ENCODE peak calls at places on chromosome 1, in six cellular contexts. A is cardiac muscle cell, K is esophagus squamous epithelium, D is thoracic aorta, F is astrocyte, I is pancreas. G is an unnamed sample.
A peak's percentile ranks its signal among the peaks of the same experiment; 100 is the strongest.

GRCh38 chr1:159023723-159024122 is 14.0 kb downstream of the IFI16 start:
- DNase-seq in A (no peak), K (no peak), D (no peak), F (no peak), I (no peak), G (no peak)

GRCh38 chr1:45325816-45326506 is 734 bp upstream of the HPDL start:
- DNase-seq in A (peak; percentile 38), K (no peak), D (no peak), F (no peak), I (no peak), G (no peak)

GRCh38 chr1:225670806-225671733 is 18.1 kb upstream of the ENAH start:
- DNase-seq in A (peak; percentile 63), K (no peak), D (no peak), F (peak; percentile 43), I (no peak), G (no peak)

GRCh38 chr1:155996166-155996565 is 17.8 kb upstream of the ARHGEF2 start:
- DNase-seq in A (no peak), K (no peak), D (no peak), F (no peak), I (no peak), G (no peak)

GRCh38 chr1:216898801-216899200 is 175.6 kb upstream of the ESRRG start:
- DNase-seq in A (no peak), K (no peak), D (no peak), F (no peak), I (no peak), G (no peak)

GRCh38 chr1:38000529-38001453 is 4.5 kb downstream of the FHL3 start:
- DNase-seq in A (peak; percentile 87), K (no peak), D (no peak), F (peak; percentile 89), I (no peak), G (no peak)

GRCh38 chr1:61968869-61969268 is 225.8 kb upstream of the L1TD1 start:
- DNase-seq in A (no peak), K (no peak), D (no peak), F (no peak), I (no peak), G (no peak)

GRCh38 chr1:90133133-90133532 is 138.2 kb downstream of the ZNF326 start:
- DNase-seq in A (peak; percentile 61), K (no peak), D (no peak), F (peak; percentile 10), I (no peak), G (no peak)

GRCh38 chr1:39082140-39082799 is 56.1 kb downstream of the NDUFS5 start:
- DNase-seq in A (no peak), K (no peak), D (no peak), F (no peak), I (no peak), G (no peak)

GRCh38 chr1:41296476-41296875 is 54.4 kb upstream of the SCMH1 start:
- DNase-seq in A (no peak), K (no peak), D (no peak), F (no peak), I (no peak), G (no peak)
- H3K4me3 ChIP-seq in A (no peak overlapping the region), K (no peak overlapping the region), D (no peak overlapping the region), F (no peak overlapping the region), I (no peak overlapping the region), G (no peak overlapping the region)

GRCh38 chr1:29999595-29999994 is 723.8 kb downstream of the MATN1 start:
- DNase-seq in A (no peak), K (no peak), D (no peak), F (no peak), I (no peak), G (no peak)
- H3K27me3 ChIP-seq in A (no peaks in the 10 kb centered on the region), K (no peaks in the 10 kb centered on the region), D (no peaks in the 10 kb centered on the region), F (no peaks in the 10 kb centered on the region), I (no peaks in the 10 kb centered on the region), G (no peaks in the 10 kb centered on the region)

DNA sequence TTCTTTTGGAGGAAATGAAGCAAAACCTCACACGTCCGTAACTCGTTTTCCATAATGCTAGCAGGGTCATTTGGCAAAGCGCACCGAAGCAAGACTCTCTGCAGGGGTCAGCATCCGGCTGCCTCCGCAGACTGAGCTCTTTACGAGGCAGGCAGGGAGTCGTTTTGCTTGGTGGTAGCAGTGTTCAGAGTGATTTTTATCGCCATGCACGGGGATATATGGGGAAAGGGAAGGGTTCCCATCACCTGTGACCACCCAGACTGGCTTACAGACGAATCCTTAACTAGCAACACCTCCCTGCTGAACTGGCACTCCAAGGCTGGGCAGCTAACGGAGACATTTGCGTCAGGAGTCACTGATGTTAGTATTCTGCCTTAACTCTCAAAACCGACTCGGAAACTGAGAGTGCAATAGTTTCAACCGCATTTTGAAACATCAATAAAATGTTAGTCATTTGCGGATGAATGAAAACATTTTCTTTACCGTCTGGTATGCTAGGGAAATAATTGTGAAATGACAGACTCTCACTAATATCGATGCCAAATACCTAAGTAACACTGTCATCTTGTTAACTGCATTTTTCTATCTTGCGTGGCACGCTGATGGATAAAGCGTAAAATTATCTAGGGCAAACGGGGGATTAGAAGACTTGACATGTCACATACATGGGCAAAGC is 2.2 kb upstream of the NEGR1 start:
- DNase-seq in A (peak; percentile 82), K (no peak), D (no peak), F (peak; percentile 94), I (peak; percentile 53), G (peak; percentile 96)
- H3K4me3 ChIP-seq in A (peak overlapping the region; percentile 94), K (peak overlapping the region; percentile 66), D (peak overlapping the region; percentile 77), F (peak overlapping the region; percentile 91), I (peak overlapping the region; percentile 37), G (peak overlapping the region; percentile 60)

GRCh38 chr1:112542206-112542973 is 33.6 kb downstream of the WNT2B start:
- DNase-seq in A (no peak), K (no peak), D (no peak), F (no peak), I (no peak), G (no peak)
- H3K27me3 ChIP-seq in A (no peaks in the 10 kb centered on the region), K (no peaks in the 10 kb centered on the region), D (no peaks in the 10 kb centered on the region), F (no peaks in the 10 kb centered on the region), I (no peaks in the 10 kb centered on the region), G (no peaks in the 10 kb centered on the region)